ENCODE peak calls at places on chromosomes 1 and 21, in five cellular contexts. O, Q, J, K and B are unnamed samples.

GRCh38 chr1:212218911-212219310 is 66.3 kb upstream of the PPP2R5A start:
- DNase-seq in O (no peak), Q (no peak), J (no peak), K (no peak), B (peak)

GRCh38 chr1:229105822-229106525 is 164.9 kb upstream of the RAB4A start:
- DNase-seq in O (no peak), Q (no peak), J (no peak), K (no peak), B (no peak)

GRCh38 chr21:17612023-17612564 is 607 bp downstream of the BTG3 start:
- DNase-seq in O (no peak), Q (peak), J (no peak), K (peak), B (peak)

GRCh38 chr1:221459558-221459957 is 282.3 kb downstream of the DUSP10 start:
- DNase-seq in O (no peak), Q (no peak), J (no peak), K (no peak), B (no peak)

GRCh38 chr1:220929304-220929703 is 50.1 kb downstream of the HLX start:
- DNase-seq in O (no peak), Q (no peak), J (no peak), K (no peak), B (no peak)

GRCh38 chr1:194047921-194048320 is 861.5 kb upstream of the B3GALT2 start:
- DNase-seq in O (no peak), Q (no peak), J (no peak), K (no peak), B (no peak)

GRCh38 chr21:27372381-27372780 is 405.5 kb upstream of the ADAMTS5 start:
- DNase-seq in O (no peak), Q (no peak), J (no peak), K (no peak), B (no peak)

GRCh38 chr1:201320168-201320842 is 37.0 kb downstream of the PKP1 start:
- DNase-seq in O (no peak), Q (no peak), J (no peak), K (no peak), B (no peak)

GRCh38 chr21:32819702-32820101 is 48.1 kb upstream of the PAXBP1 start:
- DNase-seq in O (no peak), Q (no peak), J (no peak), K (no peak), B (peak)

GRCh38 chr1:89724369-89725015 is 91.6 kb downstream of the LRRC8C start:
- DNase-seq in O (no peak), Q (no peak), J (no peak), K (peak), B (peak)

GRCh38 chr1:39745016-39745670 is 6.5 kb downstream of the PPIE start:
- DNase-seq in O (no peak), Q (no peak), J (no peak), K (no peak), B (no peak)

GRCh38 chr1:204996981-204997380 is 46.0 kb upstream of the CNTN2 start:
- DNase-seq in O (no peak), Q (no peak), J (no peak), K (no peak), B (no peak)

GRCh38 chr1:244318512-244318911 is 133.2 kb downstream of the ADSS2 start:
- DNase-seq in O (no peak), Q (no peak), J (no peak), K (no peak), B (no peak)

GRCh38 chr1:225762444-225762843 is 15.2 kb upstream of the SRP9 start:
- DNase-seq in O (no peak), Q (no peak), J (no peak), K (no peak), B (no peak)

GRCh38 chr1:6245869-6246496 is 2.0 kb downstream of the HES3 start:
- DNase-seq in O (no peak), Q (no peak), J (no peak), K (no peak), B (no peak)

GRCh38 chr1:235984041-235984820 is 80.7 kb downstream of the NID1 start:
- DNase-seq in O (no peak), Q (no peak), J (no peak), K (no peak), B (peak)

GRCh38 chr1:51729824-51730284 is 113.0 kb downstream of the OSBPL9 start:
- DNase-seq in O (no peak), Q (no peak), J (no peak), K (no peak), B (peak)

GRCh38 chr1:54874079-54874830 is 12.7 kb downstream of the DHCR24 start:
- DNase-seq in O (no peak), Q (no peak), J (no peak), K (no peak), B (no peak)

GRCh38 chr21:41489329-41489728 is 18.6 kb downstream of the TMPRSS2 start:
- DNase-seq in O (no peak), Q (no peak), J (no peak), K (no peak), B (no peak)

GRCh38 chr1:17973694-17974093 is 133.9 kb upstream of the IGSF21 start:
- DNase-seq in O (no peak), Q (no peak), J (no peak), K (no peak), B (no peak)

GRCh38 chr1:67323087-67323486 is 15.4 kb downstream of the IL12RB2 start:
- DNase-seq in O (no peak), Q (no peak), J (no peak), K (no peak), B (no peak)

GRCh38 chr21:33042812-33043211 is 17.1 kb downstream of the OLIG2 start:
- DNase-seq in O (no peak), Q (no peak), J (no peak), K (no peak), B (peak)

GRCh38 chr1:167103236-167103894 is 9.5 kb downstream of the STYXL2 start:
- DNase-seq in O (no peak), Q (no peak), J (no peak), K (no peak), B (no peak)

GRCh38 chr1:61049850-61050540 is 32.4 kb upstream of the NFIA start:
- DNase-seq in O (peak), Q (peak), J (peak), K (peak), B (peak)

GRCh38 chr21:29265690-29266479 is 32.8 kb upstream of the BACH1 start:
- DNase-seq in O (no peak), Q (no peak), J (no peak), K (no peak), B (no peak)

GRCh38 chr1:151705739-151706463 is 10.7 kb downstream of the CELF3 start:
- DNase-seq in O (no peak), Q (no peak), J (no peak), K (no peak), B (peak)

GRCh38 chr1:181149326-181150000 is 61.0 kb downstream of the IER5 start:
- DNase-seq in O (no peak), Q (no peak), J (no peak), K (no peak), B (no peak)

GRCh38 chr1:224199679-224200078 is 16.6 kb downstream of the DEGS1 start:
- DNase-seq in O (no peak), Q (no peak), J (no peak), K (no peak), B (no peak)

GRCh38 chr1:15702722-15703550 is 18.8 kb downstream of the PLEKHM2 start:
- DNase-seq in O (no peak), Q (no peak), J (no peak), K (no peak), B (no peak)

GRCh38 chr21:38352536-38353219 is 95.9 kb downstream of the KCNJ15 start:
- DNase-seq in O (no peak), Q (no peak), J (no peak), K (peak), B (peak)

GRCh38 chr1:211474426-211474825 is 17.5 kb downstream of the RD3 start:
- DNase-seq in O (no peak), Q (no peak), J (no peak), K (no peak), B (no peak)

GRCh38 chr1:53614231-53615021 is 124.5 kb downstream of the GLIS1 start:
- DNase-seq in O (no peak), Q (no peak), J (no peak), K (no peak), B (no peak)

GRCh38 chr1:207812778-207813512 is 61.1 kb downstream of the CD46 start:
- DNase-seq in O (no peak), Q (no peak), J (no peak), K (no peak), B (no peak)

GRCh38 chr1:111463029-111463683 is 10.6 kb upstream of the C1orf162 start:
- DNase-seq in O (no peak), Q (no peak), J (no peak), K (no peak), B (peak)

GRCh38 chr21:31117046-31117916 is 79.0 kb upstream of the KRTAP19-8 start:
- DNase-seq in O (peak), Q (no peak), J (no peak), K (no peak), B (peak)

GRCh38 chr1:43439781-43440180 is 13.9 kb downstream of the HYI start:
- DNase-seq in O (no peak), Q (no peak), J (no peak), K (no peak), B (no peak)

GRCh38 chr1:109197163-109198042 is 16.3 kb upstream of the SARS1 start:
- DNase-seq in O (no peak), Q (no peak), J (peak), K (peak), B (peak)

GRCh38 chr1:61013953-61014667 is 68.3 kb upstream of the NFIA start:
- DNase-seq in O (no peak), Q (no peak), J (no peak), K (no peak), B (no peak)

GRCh38 chr1:48221657-48222056 is 859 bp upstream of the SLC5A9 start:
- DNase-seq in O (no peak), Q (no peak), J (no peak), K (no peak), B (no peak)

GRCh38 chr1:172238969-172239368 is 181.5 kb upstream of the C1orf105 start:
- DNase-seq in O (no peak), Q (no peak), J (no peak), K (no peak), B (no peak)

GRCh38 chr1:24142546-24143431 is at the start of gene IL22RA1:
- DNase-seq in O (no peak), Q (no peak), J (no peak), K (peak), B (peak)
- H3K4me3 ChIP-seq in O (peak), Q (peak), J (peak), K (peak), B (peak)

GRCh38 chr1:152745289-152745704 is 12.5 kb upstream of the KPRP start:
- DNase-seq in O (no peak), Q (no peak), J (no peak), K (no peak), B (no peak)
- TF ChIP-seq CTCF in O (no peak), Q (no peak), J (no peak), K (no peak), B (no peak)

GRCh38 chr1:161185732-161186311 is 8.5 kb upstream of the B4GALT3 start:
- DNase-seq in O (no peak), Q (no peak), J (no peak), K (no peak), B (no peak)
- H3K4me3 ChIP-seq in O (no peak), Q (no peak), J (no peak), K (no peak), B (no peak)

GRCh38 chr1:70221241-70222077 is at the start of gene SRSF11:
- DNase-seq in O (peak), Q (peak), J (peak), K (peak), B (peak)
- TF ChIP-seq CTCF in O (peak), Q (no peak), J (no peak), K (peak), B (peak)

DNA sequence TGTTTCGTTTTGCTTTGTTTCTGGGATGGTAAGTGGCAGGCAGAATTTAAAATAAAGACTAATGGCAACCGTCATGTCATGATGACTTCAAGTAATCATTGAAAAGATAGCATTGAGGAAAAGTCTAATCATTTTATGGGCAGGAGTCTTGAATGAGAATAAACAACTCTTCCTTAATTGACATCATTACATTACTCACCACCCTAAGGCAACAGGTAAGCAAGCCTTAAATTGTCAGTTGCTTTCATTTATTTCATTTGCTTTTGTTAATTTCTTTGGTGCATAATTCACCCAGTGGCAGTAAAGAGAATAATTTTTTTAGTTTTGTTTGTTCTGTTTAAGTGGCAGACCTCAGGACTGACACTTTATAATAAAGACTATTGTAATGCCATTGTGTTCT is 669.0 kb downstream of the RWDD3 start:
- DNase-seq in O (no peak), Q (no peak), J (no peak), K (no peak), B (no peak)
- H3K4me3 ChIP-seq in O (no peak), Q (no peak), J (no peak), K (no peak), B (no peak)

GRCh38 chr1:23554481-23555224 is 4.6 kb downstream of the ID3 start:
- DNase-seq in O (no peak), Q (peak), J (no peak), K (peak), B (peak)
- TF ChIP-seq CTCF in O (peak), Q (no peak), J (peak), K (peak), B (peak)

DNA sequence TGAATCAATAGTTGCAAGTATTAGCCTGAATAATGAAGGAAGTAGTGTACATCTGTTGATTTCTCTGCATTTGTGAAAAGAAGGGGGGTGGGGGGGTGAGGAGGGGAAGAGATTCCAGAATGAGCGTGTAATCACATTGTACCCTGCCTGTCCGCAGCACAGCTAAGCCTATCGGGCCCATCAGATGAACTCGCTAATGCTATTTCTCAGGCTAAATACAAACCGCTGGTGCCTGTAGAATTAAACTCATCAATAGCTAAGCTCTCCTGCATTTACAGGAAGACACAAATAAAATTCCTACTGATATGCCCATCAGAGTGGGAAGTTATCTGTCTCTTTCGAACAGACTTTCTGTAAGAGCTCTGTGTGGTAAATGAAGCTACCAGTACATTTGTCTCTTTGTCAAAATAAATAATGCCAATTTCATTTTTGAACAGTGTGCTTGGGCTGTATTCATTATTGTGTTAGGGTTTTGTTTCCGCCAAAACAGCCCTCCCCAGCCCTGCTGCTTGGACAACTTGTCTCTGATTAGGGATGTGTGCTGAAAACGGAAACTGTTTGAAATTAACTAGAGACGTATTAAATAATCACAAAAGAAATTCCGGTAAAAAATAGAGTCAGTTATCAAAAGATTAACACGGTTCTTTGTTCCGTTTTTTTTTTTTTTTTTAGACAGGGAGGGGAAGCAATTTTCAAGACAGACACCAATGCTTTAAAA is 305.4 kb downstream of the TTLL7 start:
- DNase-seq in O (no peak), Q (no peak), J (no peak), K (no peak), B (no peak)
- H3K4me3 ChIP-seq in O (peak), Q (no peak), J (peak), K (peak), B (peak)

DNA sequence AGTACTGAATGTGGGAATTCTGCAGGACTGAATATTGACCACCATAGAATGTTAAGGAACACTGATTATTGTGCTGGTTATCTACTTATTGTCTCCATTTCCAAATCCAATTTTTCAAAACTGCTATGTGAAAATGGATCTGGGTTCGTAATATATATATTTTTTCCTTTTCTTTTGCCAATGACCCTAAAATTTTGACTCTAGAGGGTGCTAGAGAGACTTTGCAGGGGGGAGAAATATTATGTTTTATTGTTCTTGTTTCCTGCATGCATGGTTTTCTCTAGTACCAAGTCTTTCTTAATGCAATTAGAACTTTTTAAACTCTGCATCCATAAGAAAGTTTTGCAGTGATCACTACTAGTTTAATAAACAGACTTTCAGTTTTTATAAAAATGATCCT is 1256.9 kb downstream of the BRINP3 start:
- DNase-seq in O (no peak), Q (no peak), J (no peak), K (no peak), B (no peak)
- TF ChIP-seq CTCF in O (no peak), Q (no peak), J (no peak), K (no peak), B (no peak)

GRCh38 chr1:100035214-100035613 is 65.4 kb downstream of the SLC35A3 start:
- DNase-seq in O (no peak), Q (no peak), J (no peak), K (no peak), B (no peak)

GRCh38 chr1:100037665-100038400 is 68.0 kb downstream of the SLC35A3 start:
- DNase-seq in O (peak), Q (peak), J (peak), K (peak), B (peak)

GRCh38 chr1:100038401-100039306 is 68.9 kb downstream of the SLC35A3 start:
- DNase-seq in O (peak), Q (peak), J (no peak), K (peak), B (peak)

GRCh38 chr1:100036718-100037664 is 67.2 kb downstream of the SLC35A3 start:
- DNase-seq in O (no peak), Q (no peak), J (no peak), K (no peak), B (peak)

DNA sequence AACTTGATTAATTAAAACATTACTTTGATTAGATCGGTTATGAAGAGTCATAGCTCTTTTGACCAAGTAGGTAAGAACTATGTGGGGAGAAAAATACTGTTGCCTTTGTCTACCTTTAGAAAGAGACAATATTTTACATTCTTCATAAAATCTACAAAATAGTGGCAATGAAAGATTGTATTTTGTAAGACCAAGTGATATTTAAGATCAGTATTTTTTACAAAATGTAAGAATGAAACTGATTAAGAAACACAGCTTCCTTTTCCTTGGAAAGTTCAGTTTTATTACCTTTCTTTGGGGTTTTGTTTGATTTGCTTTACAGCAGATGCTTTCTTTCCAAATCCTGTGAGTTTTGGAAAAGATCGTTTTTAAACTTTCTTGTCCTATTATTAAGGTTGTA is 69.8 kb downstream of the SLC35A3 start:
- DNase-seq in O (no peak), Q (no peak), J (no peak), K (no peak), B (no peak)
- H3K4me3 ChIP-seq in O (peak), Q (peak), J (peak), K (peak), B (peak)